ENCODE peak calls at places on chromosomes 6 and 20, in six cellular contexts. D is GM23248; O is neuronal stem cell; K is right cardiac atrium; N is CD8-positive, alpha-beta memory T cell; P is small intestine. J is an unnamed sample.
A peak's percentile ranks its signal among the peaks of the same experiment; 100 is the strongest.

GRCh38 chr6:159084493-159085091 is 39.8 kb upstream of the TAGAP start:
- DNase-seq in D (peak; percentile 92), O (no peak), P (no peak), K (no peak), N (no peak), J (peak; percentile 82)

GRCh38 chr6:119612871-119613515 is 263.4 kb upstream of the MAN1A1 start:
- DNase-seq in K (no peak), P (no peak), D (peak; percentile 60), O (no peak), N (no peak), J (peak; percentile 41)

GRCh38 chr6:8707956-8708772 is 272.8 kb upstream of the SLC35B3 start:
- DNase-seq in D (peak; percentile 29), O (peak; percentile 12), P (no peak), N (no peak), K (peak; percentile 33), J (peak; percentile 73)

GRCh38 chr20:5844063-5844681 is 94.0 kb downstream of the SHLD1 start:
- DNase-seq in P (peak; percentile 21), O (no peak), D (peak; percentile 67), K (no peak), N (peak; percentile 4), J (no peak)

GRCh38 chr6:30507849-30508843 is 18.8 kb downstream of the HLA-E start:
- DNase-seq in P (no peak), D (no peak), O (no peak), K (no peak), N (no peak), J (no peak)

GRCh38 chr6:41374618-41375590 is 39.5 kb downstream of the NCR2 start:
- DNase-seq in O (no peak), P (no peak), N (no peak), K (no peak), D (peak; percentile 7), J (no peak)

GRCh38 chr6:14276066-14276465 is 158.5 kb downstream of the CD83 start:
- DNase-seq in K (no peak), P (no peak), D (no peak), O (no peak), N (no peak), J (no peak)

GRCh38 chr6:119273799-119274595 is 75.6 kb downstream of the MAN1A1 start:
- DNase-seq in D (peak; percentile 88), K (no peak), N (no peak), O (no peak), P (no peak), J (peak; percentile 68)

GRCh38 chr6:154386848-154387717 is 30.5 kb upstream of the IPCEF1 start:
- DNase-seq in P (peak; percentile 62), O (no peak), K (no peak), N (no peak), D (peak; percentile 79), J (peak; percentile 89)

GRCh38 chr20:25277941-25278521 is 30.1 kb downstream of the PYGB start:
- DNase-seq in P (no peak), D (no peak), O (no peak), N (no peak), K (peak; percentile 27), J (no peak)

GRCh38 chr6:9659848-9660247 is 755.0 kb downstream of the TFAP2A start:
- DNase-seq in O (no peak), D (no peak), K (no peak), P (no peak), N (no peak), J (no peak)

GRCh38 chr6:76771076-76771634 is 692.1 kb downstream of the HTR1B start:
- DNase-seq in P (no peak), K (peak; percentile 39), N (no peak), D (no peak), O (no peak), J (no peak)

GRCh38 chr6:33983109-33983475 is 162.8 kb downstream of the GRM4 start:
- DNase-seq in O (no peak), N (no peak), K (no peak), D (peak; percentile 34), P (peak; percentile 56), J (no peak)

GRCh38 chr6:149221774-149222070 is 95.8 kb upstream of the TAB2 start:
- DNase-seq in N (no peak), O (no peak), K (no peak), P (no peak), D (peak; percentile 46), J (no peak)

GRCh38 chr6:160418370-160418769 is 70.2 kb downstream of the SLC22A3 start:
- DNase-seq in D (no peak), N (no peak), O (no peak), K (no peak), P (peak; percentile 54), J (no peak)

GRCh38 chr6:4378319-4378996 is 243.1 kb upstream of the ECI2 start:
- DNase-seq in K (no peak), D (no peak), N (no peak), O (no peak), P (no peak), J (no peak)

GRCh38 chr6:113591896-113592827 is 265.0 kb upstream of the MARCKS start:
- DNase-seq in O (no peak), N (no peak), D (peak; percentile 45), K (no peak), P (peak; percentile 93), J (peak; percentile 64)

GRCh38 chr6:6925391-6926164 is 182.2 kb upstream of the RREB1 start:
- DNase-seq in D (peak; percentile 61), K (no peak), P (no peak), O (no peak), N (no peak), J (peak; percentile 9)

GRCh38 chr6:3848925-3849605 is at the start of gene FAM50B:
- DNase-seq in K (peak; percentile 98), D (peak; percentile 90), N (peak; percentile 80), O (peak; percentile 82), P (peak; percentile 84), J (peak; percentile 93)

GRCh38 chr20:37200926-37201826 is 21.8 kb upstream of the MROH8 start:
- DNase-seq in P (no peak), D (no peak), O (no peak), K (no peak), N (no peak), J (no peak)

GRCh38 chr6:162728177-162728571 is 400 bp downstream of the PACRG start:
- DNase-seq in K (peak; percentile 67), P (no peak), D (peak; percentile 53), O (no peak), N (no peak), J (peak; percentile 21)

GRCh38 chr20:2237059-2237458 is 58.7 kb upstream of the TGM3 start:
- DNase-seq in O (no peak), K (peak; percentile 64), D (peak; percentile 99), P (peak; percentile 28), N (no peak), J (peak; percentile 94)

GRCh38 chr20:53028337-53029007 is 56.3 kb downstream of the TSHZ2 start:
- DNase-seq in D (peak; percentile 79), N (no peak), P (no peak), K (no peak), O (no peak), J (no peak)

GRCh38 chr6:17663203-17663602 is 43.5 kb downstream of the NUP153 start:
- DNase-seq in P (no peak), K (no peak), D (no peak), N (no peak), O (no peak), J (no peak)

DNA sequence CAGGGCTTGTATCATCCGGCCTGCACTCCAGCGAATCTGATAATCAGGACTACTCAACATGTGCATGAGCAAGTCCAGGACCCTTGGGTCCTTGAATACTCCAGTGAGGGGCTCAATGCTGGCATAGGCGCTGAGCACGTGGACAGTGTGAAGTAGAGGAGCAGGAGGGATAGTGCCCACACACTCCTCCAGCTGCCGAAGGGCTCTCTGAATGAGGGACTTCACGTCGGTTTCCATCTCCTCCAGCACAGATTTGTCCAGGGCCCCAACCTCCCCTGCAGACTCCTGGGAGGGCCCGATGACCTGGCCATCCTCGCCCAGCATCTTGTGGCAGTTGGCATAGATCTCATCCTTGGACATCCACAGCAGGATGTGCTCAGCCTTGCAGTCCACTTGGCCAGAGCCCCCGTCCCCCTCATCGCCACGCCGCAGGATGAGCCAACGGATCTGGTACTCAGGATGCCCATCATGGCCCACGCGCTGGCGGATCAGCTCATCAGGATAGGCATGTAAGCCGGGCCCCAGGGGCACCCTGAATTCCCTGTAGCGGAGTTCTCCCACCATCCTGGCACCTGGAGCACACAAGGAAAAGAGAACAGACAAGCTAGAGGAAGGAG is 1.3 kb downstream of the CUL7 start:
- DNase-seq in K (peak; percentile 73), D (no peak), P (no peak), N (no peak), O (no peak), J (no peak)
- H3K4me3 ChIP-seq in K (no peak overlapping the region), D (peak overlapping the region; percentile 93), P (no peak overlapping the region), N (peak overlapping the region; percentile 55), O (no peak overlapping the region), J (peak overlapping the region; percentile 90)

DNA sequence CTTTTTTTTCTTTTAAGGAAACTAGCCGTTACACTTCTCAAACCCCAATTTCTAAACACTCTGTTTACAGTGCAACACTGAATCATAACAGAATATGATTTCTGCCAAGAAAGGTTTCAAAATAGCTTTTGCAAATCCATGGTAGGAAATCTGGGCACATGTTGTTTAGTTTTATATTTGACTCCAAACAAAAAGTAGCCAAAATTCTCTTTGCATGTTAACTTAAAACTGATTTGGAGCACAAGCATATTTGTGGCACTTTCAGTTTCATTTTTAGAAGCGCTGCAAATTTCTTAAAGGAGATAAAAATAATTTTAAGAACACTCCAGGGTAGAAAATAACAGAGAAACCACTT is 140.5 kb upstream of the CARMIL1 start:
- DNase-seq in K (no peak), P (peak; percentile 31), D (peak; percentile 79), N (no peak), O (no peak), J (peak; percentile 78)
- H3K4me3 ChIP-seq in K (peak overlapping the region; percentile 57), P (no peak overlapping the region), D (peak overlapping the region; percentile 81), N (peak overlapping the region; percentile 86), O (no peak overlapping the region), J (peak overlapping the region; percentile 84)

DNA sequence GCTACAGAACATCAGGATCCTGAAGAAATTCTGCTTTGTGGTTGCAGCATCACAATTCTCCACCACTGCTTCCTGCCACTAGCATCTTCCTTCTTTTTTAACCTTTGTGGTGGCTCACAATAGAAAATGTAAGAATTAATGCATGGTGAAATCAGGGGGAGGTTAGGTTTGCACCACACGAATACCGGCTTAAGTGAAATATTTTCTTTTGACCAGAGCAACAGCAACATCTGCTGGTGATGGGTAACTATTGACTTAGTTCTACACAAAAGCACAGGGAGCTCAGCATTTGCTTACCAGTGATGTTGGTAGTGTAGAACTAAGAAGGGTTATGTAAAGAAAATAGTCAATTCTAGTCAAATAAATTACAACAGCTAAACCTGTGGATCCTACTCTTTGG is 280.5 kb downstream of the SYNE1 start:
- DNase-seq in P (no peak), N (no peak), K (no peak), O (no peak), D (peak; percentile 59), J (peak; percentile 51)
- H3K4me3 ChIP-seq in P (no peak overlapping the region), N (no peak overlapping the region), K (no peak overlapping the region), O (no peak overlapping the region), D (no peak overlapping the region), J (no peak overlapping the region)

DNA sequence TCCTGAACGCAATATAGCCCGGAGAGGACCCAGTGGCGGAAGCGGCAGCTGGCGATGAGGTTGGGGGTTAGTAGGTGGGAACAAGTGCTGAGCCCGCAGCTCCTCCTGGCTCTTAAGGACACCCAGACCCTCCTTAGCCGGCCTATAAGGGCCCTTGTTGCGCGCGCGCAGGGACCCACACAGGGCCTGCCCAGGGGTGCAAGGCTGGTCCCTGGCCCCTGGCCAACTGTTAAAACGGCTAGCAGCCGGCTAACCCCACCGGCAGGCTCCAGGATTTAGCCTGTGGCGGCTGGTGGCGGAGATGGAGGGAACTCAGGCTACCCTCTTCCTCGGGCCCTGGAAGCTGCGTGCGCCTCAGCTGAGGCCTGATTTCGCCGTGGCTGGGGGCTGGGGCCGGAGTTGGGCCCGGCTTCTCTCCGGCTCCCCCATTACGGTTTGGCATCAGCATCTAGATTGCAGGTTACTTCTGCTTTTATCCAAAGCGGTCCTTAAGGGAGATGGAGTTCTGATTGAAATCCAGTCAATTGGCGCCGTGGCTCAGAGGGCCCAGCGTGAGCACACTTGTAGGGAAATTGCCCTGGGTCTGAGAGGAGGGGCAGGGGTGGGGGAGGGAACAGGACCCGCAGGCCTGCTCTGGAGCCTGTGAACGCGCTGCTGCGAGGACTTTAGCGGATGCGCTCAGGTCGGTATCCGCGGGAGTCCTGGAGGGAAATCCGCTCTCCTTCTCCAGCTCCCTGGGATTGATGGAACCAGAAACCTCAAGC is 37.0 kb upstream of the CCDC167 start:
- DNase-seq in O (no peak), N (no peak), D (no peak), K (no peak), P (no peak), J (no peak)
- H3K4me3 ChIP-seq in O (peak overlapping the region; percentile 73), N (peak overlapping the region; percentile 48), D (peak overlapping the region; percentile 53), K (peak overlapping the region; percentile 42), P (no peak overlapping the region), J (no peak overlapping the region)